ENCODE peak calls at places on chromosome 2, in nine cellular contexts. One of them, this sample, is unnamed.

GRCh38 chr2:62034715-62035114 is 129.2 kb downstream of the COMMD1 start:
- DNase-seq in astrocyte of the spinal cord: no peak
- DNase-seq in AG09319: no peak
- DNase-seq in CD4-positive, CD25-positive, alpha-beta regulatory T cell: no peak
- DNase-seq in Caki2: no peak
- DNase-seq in retinal pigment epithelial cell: no peak
- DNase-seq in activated T-helper 2 cell treated with anti-CD3 and anti-CD28 coated beads, Interferon-gamma antibody, Interleukin-2, Interleukin-4, amounts not matched to agents 10 μg/mL and 5 μg/mL and 100 μg/mL, durations not matched to agents 14 hours and 24 hours and 36 hours: no peak
- DNase-seq in activated effector memory CD4-positive, alpha-beta T cell treated with anti-CD3 and anti-CD28 coated beads, Interleukin-2, amount 50 U/mL, for 16 hours: no peak
- DNase-seq in fibroblast of gingiva: no peak
- DNase-seq in this sample: no peak

GRCh38 chr2:134284119-134284670 is 30.3 kb downstream of the MGAT5 start:
- DNase-seq in astrocyte of the spinal cord: no peak
- DNase-seq in AG09319: no peak
- DNase-seq in CD4-positive, CD25-positive, alpha-beta regulatory T cell: no peak
- DNase-seq in Caki2: no peak
- DNase-seq in retinal pigment epithelial cell: no peak
- DNase-seq in activated T-helper 2 cell treated with anti-CD3 and anti-CD28 coated beads, Interferon-gamma antibody, Interleukin-2, Interleukin-4, amounts not matched to agents 10 μg/mL and 5 μg/mL and 100 μg/mL, durations not matched to agents 14 hours and 24 hours and 36 hours: no peak
- DNase-seq in activated effector memory CD4-positive, alpha-beta T cell treated with anti-CD3 and anti-CD28 coated beads, Interleukin-2, amount 50 U/mL, for 16 hours: no peak
- DNase-seq in fibroblast of gingiva: peak
- DNase-seq in this sample: no peak

GRCh38 chr2:20635698-20636584 is 15.0 kb downstream of the HS1BP3 start:
- DNase-seq in astrocyte of the spinal cord: peak
- DNase-seq in AG09319: peak
- DNase-seq in CD4-positive, CD25-positive, alpha-beta regulatory T cell: no peak
- DNase-seq in Caki2: peak
- DNase-seq in retinal pigment epithelial cell: no peak
- DNase-seq in activated T-helper 2 cell treated with anti-CD3 and anti-CD28 coated beads, Interferon-gamma antibody, Interleukin-2, Interleukin-4, amounts not matched to agents 10 μg/mL and 5 μg/mL and 100 μg/mL, durations not matched to agents 14 hours and 24 hours and 36 hours: peak
- DNase-seq in activated effector memory CD4-positive, alpha-beta T cell treated with anti-CD3 and anti-CD28 coated beads, Interleukin-2, amount 50 U/mL, for 16 hours: no peak
- DNase-seq in fibroblast of gingiva: peak
- DNase-seq in this sample: peak

GRCh38 chr2:54570925-54571694 is 115.0 kb downstream of the SPTBN1 start:
- DNase-seq in astrocyte of the spinal cord: peak
- DNase-seq in AG09319: peak
- DNase-seq in CD4-positive, CD25-positive, alpha-beta regulatory T cell: peak
- DNase-seq in Caki2: peak
- DNase-seq in retinal pigment epithelial cell: no peak
- DNase-seq in activated T-helper 2 cell treated with anti-CD3 and anti-CD28 coated beads, Interferon-gamma antibody, Interleukin-2, Interleukin-4, amounts not matched to agents 10 μg/mL and 5 μg/mL and 100 μg/mL, durations not matched to agents 14 hours and 24 hours and 36 hours: peak
- DNase-seq in activated effector memory CD4-positive, alpha-beta T cell treated with anti-CD3 and anti-CD28 coated beads, Interleukin-2, amount 50 U/mL, for 16 hours: peak
- DNase-seq in fibroblast of gingiva: peak
- DNase-seq in this sample: no peak

GRCh38 chr2:184402381-184402780 is 195.9 kb upstream of the ZNF804A start:
- DNase-seq in astrocyte of the spinal cord: no peak
- DNase-seq in AG09319: no peak
- DNase-seq in CD4-positive, CD25-positive, alpha-beta regulatory T cell: no peak
- DNase-seq in Caki2: no peak
- DNase-seq in retinal pigment epithelial cell: no peak
- DNase-seq in activated T-helper 2 cell treated with anti-CD3 and anti-CD28 coated beads, Interferon-gamma antibody, Interleukin-2, Interleukin-4, amounts not matched to agents 10 μg/mL and 5 μg/mL and 100 μg/mL, durations not matched to agents 14 hours and 24 hours and 36 hours: no peak
- DNase-seq in activated effector memory CD4-positive, alpha-beta T cell treated with anti-CD3 and anti-CD28 coated beads, Interleukin-2, amount 50 U/mL, for 16 hours: no peak
- DNase-seq in fibroblast of gingiva: no peak
- DNase-seq in this sample: no peak

GRCh38 chr2:88542668-88543067 is 84.6 kb downstream of the EIF2AK3 start:
- DNase-seq in astrocyte of the spinal cord: no peak
- DNase-seq in AG09319: no peak
- DNase-seq in CD4-positive, CD25-positive, alpha-beta regulatory T cell: no peak
- DNase-seq in Caki2: no peak
- DNase-seq in retinal pigment epithelial cell: no peak
- DNase-seq in activated T-helper 2 cell treated with anti-CD3 and anti-CD28 coated beads, Interferon-gamma antibody, Interleukin-2, Interleukin-4, amounts not matched to agents 10 μg/mL and 5 μg/mL and 100 μg/mL, durations not matched to agents 14 hours and 24 hours and 36 hours: no peak
- DNase-seq in activated effector memory CD4-positive, alpha-beta T cell treated with anti-CD3 and anti-CD28 coated beads, Interleukin-2, amount 50 U/mL, for 16 hours: no peak
- DNase-seq in fibroblast of gingiva: no peak
- DNase-seq in this sample: no peak

GRCh38 chr2:39153312-39153711 is 32.5 kb upstream of the SOS1 start:
- DNase-seq in astrocyte of the spinal cord: no peak
- DNase-seq in AG09319: no peak
- DNase-seq in CD4-positive, CD25-positive, alpha-beta regulatory T cell: no peak
- DNase-seq in Caki2: no peak
- DNase-seq in retinal pigment epithelial cell: no peak
- DNase-seq in activated T-helper 2 cell treated with anti-CD3 and anti-CD28 coated beads, Interferon-gamma antibody, Interleukin-2, Interleukin-4, amounts not matched to agents 10 μg/mL and 5 μg/mL and 100 μg/mL, durations not matched to agents 14 hours and 24 hours and 36 hours: no peak
- DNase-seq in activated effector memory CD4-positive, alpha-beta T cell treated with anti-CD3 and anti-CD28 coated beads, Interleukin-2, amount 50 U/mL, for 16 hours: no peak
- DNase-seq in fibroblast of gingiva: peak
- DNase-seq in this sample: no peak

GRCh38 chr2:53422979-53423378 is 344.6 kb upstream of the CHAC2 start:
- DNase-seq in astrocyte of the spinal cord: peak
- DNase-seq in AG09319: peak
- DNase-seq in CD4-positive, CD25-positive, alpha-beta regulatory T cell: no peak
- DNase-seq in Caki2: peak
- DNase-seq in retinal pigment epithelial cell: no peak
- DNase-seq in activated T-helper 2 cell treated with anti-CD3 and anti-CD28 coated beads, Interferon-gamma antibody, Interleukin-2, Interleukin-4, amounts not matched to agents 10 μg/mL and 5 μg/mL and 100 μg/mL, durations not matched to agents 14 hours and 24 hours and 36 hours: peak
- DNase-seq in activated effector memory CD4-positive, alpha-beta T cell treated with anti-CD3 and anti-CD28 coated beads, Interleukin-2, amount 50 U/mL, for 16 hours: no peak
- DNase-seq in fibroblast of gingiva: peak
- DNase-seq in this sample: no peak

GRCh38 chr2:85862426-85862825 is 26.4 kb downstream of the ST3GAL5 start:
- DNase-seq in astrocyte of the spinal cord: peak
- DNase-seq in AG09319: no peak
- DNase-seq in CD4-positive, CD25-positive, alpha-beta regulatory T cell: no peak
- DNase-seq in Caki2: no peak
- DNase-seq in retinal pigment epithelial cell: no peak
- DNase-seq in activated T-helper 2 cell treated with anti-CD3 and anti-CD28 coated beads, Interferon-gamma antibody, Interleukin-2, Interleukin-4, amounts not matched to agents 10 μg/mL and 5 μg/mL and 100 μg/mL, durations not matched to agents 14 hours and 24 hours and 36 hours: no peak
- DNase-seq in activated effector memory CD4-positive, alpha-beta T cell treated with anti-CD3 and anti-CD28 coated beads, Interleukin-2, amount 50 U/mL, for 16 hours: no peak
- DNase-seq in fibroblast of gingiva: no peak
- DNase-seq in this sample: no peak

GRCh38 chr2:159785195-159785594 is 12.8 kb downstream of the CD302 start:
- DNase-seq in astrocyte of the spinal cord: no peak
- DNase-seq in AG09319: no peak
- DNase-seq in CD4-positive, CD25-positive, alpha-beta regulatory T cell: no peak
- DNase-seq in Caki2: no peak
- DNase-seq in retinal pigment epithelial cell: no peak
- DNase-seq in activated T-helper 2 cell treated with anti-CD3 and anti-CD28 coated beads, Interferon-gamma antibody, Interleukin-2, Interleukin-4, amounts not matched to agents 10 μg/mL and 5 μg/mL and 100 μg/mL, durations not matched to agents 14 hours and 24 hours and 36 hours: no peak
- DNase-seq in activated effector memory CD4-positive, alpha-beta T cell treated with anti-CD3 and anti-CD28 coated beads, Interleukin-2, amount 50 U/mL, for 16 hours: no peak
- DNase-seq in fibroblast of gingiva: peak
- DNase-seq in this sample: no peak

GRCh38 chr2:224716201-224716600 is at the start of gene CCDC195:
- DNase-seq in astrocyte of the spinal cord: no peak
- DNase-seq in AG09319: no peak
- DNase-seq in CD4-positive, CD25-positive, alpha-beta regulatory T cell: no peak
- DNase-seq in Caki2: no peak
- DNase-seq in retinal pigment epithelial cell: no peak
- DNase-seq in activated T-helper 2 cell treated with anti-CD3 and anti-CD28 coated beads, Interferon-gamma antibody, Interleukin-2, Interleukin-4, amounts not matched to agents 10 μg/mL and 5 μg/mL and 100 μg/mL, durations not matched to agents 14 hours and 24 hours and 36 hours: no peak
- DNase-seq in activated effector memory CD4-positive, alpha-beta T cell treated with anti-CD3 and anti-CD28 coated beads, Interleukin-2, amount 50 U/mL, for 16 hours: no peak
- DNase-seq in fibroblast of gingiva: no peak
- DNase-seq in this sample: no peak

GRCh38 chr2:224210495-224211472 is 171.7 kb upstream of the SERPINE2 start:
- DNase-seq in astrocyte of the spinal cord: no peak
- DNase-seq in AG09319: no peak
- DNase-seq in CD4-positive, CD25-positive, alpha-beta regulatory T cell: no peak
- DNase-seq in Caki2: no peak
- DNase-seq in retinal pigment epithelial cell: no peak
- DNase-seq in activated T-helper 2 cell treated with anti-CD3 and anti-CD28 coated beads, Interferon-gamma antibody, Interleukin-2, Interleukin-4, amounts not matched to agents 10 μg/mL and 5 μg/mL and 100 μg/mL, durations not matched to agents 14 hours and 24 hours and 36 hours: no peak
- DNase-seq in activated effector memory CD4-positive, alpha-beta T cell treated with anti-CD3 and anti-CD28 coated beads, Interleukin-2, amount 50 U/mL, for 16 hours: no peak
- DNase-seq in fibroblast of gingiva: no peak
- DNase-seq in this sample: no peak

GRCh38 chr2:181526014-181526413 is 68.8 kb downstream of the ITGA4 start:
- DNase-seq in astrocyte of the spinal cord: no peak
- DNase-seq in AG09319: no peak
- DNase-seq in CD4-positive, CD25-positive, alpha-beta regulatory T cell: no peak
- DNase-seq in Caki2: no peak
- DNase-seq in retinal pigment epithelial cell: no peak
- DNase-seq in activated T-helper 2 cell treated with anti-CD3 and anti-CD28 coated beads, Interferon-gamma antibody, Interleukin-2, Interleukin-4, amounts not matched to agents 10 μg/mL and 5 μg/mL and 100 μg/mL, durations not matched to agents 14 hours and 24 hours and 36 hours: no peak
- DNase-seq in activated effector memory CD4-positive, alpha-beta T cell treated with anti-CD3 and anti-CD28 coated beads, Interleukin-2, amount 50 U/mL, for 16 hours: no peak
- DNase-seq in fibroblast of gingiva: no peak
- DNase-seq in this sample: no peak